ENCODE peak calls at places on chromosome 13, in four cellular contexts. One of them, this sample, is unnamed.

GRCh38 chr13:51614350-51614786 is 30.1 kb downstream of the WDFY2 start:
- DNase-seq in GM12878: peak; percentile 56
- DNase-seq in HepG2: no peak
- DNase-seq in K562: no peak
- DNase-seq in this sample: no peak

GRCh38 chr13:24165746-24166145 is 5.2 kb downstream of the SPATA13 start:
- DNase-seq in GM12878: no peak
- DNase-seq in HepG2: no peak
- DNase-seq in K562: no peak
- DNase-seq in this sample: no peak

GRCh38 chr13:26946675-26947342 is 186.2 kb upstream of the GPR12 start:
- DNase-seq in HepG2: peak; percentile 64
- DNase-seq in GM12878: peak; percentile 16
- DNase-seq in K562: peak; percentile 39
- DNase-seq in this sample: no peak

GRCh38 chr13:58004761-58005160 is 373.2 kb downstream of the PCDH17 start:
- DNase-seq in HepG2: no peak
- DNase-seq in K562: no peak
- DNase-seq in GM12878: no peak
- DNase-seq in this sample: no peak

GRCh38 chr13:20448470-20448869 is 77.2 kb downstream of the CRYL1 start:
- DNase-seq in K562: no peak
- DNase-seq in GM12878: no peak
- DNase-seq in HepG2: no peak
- DNase-seq in this sample: no peak

GRCh38 chr13:31160857-31161582 is 684 bp downstream of the HSPH1 start:
- DNase-seq in GM12878: peak; percentile 37
- DNase-seq in HepG2: peak; percentile 31
- DNase-seq in K562: peak; percentile 11
- DNase-seq in this sample: no peak

GRCh38 chr13:47184311-47184710 is 287.5 kb upstream of the HTR2A start:
- DNase-seq in K562: no peak
- DNase-seq in GM12878: no peak
- DNase-seq in HepG2: no peak
- DNase-seq in this sample: no peak

GRCh38 chr13:77919351-77920294 is 992 bp upstream of the EDNRB start:
- DNase-seq in K562: no peak
- DNase-seq in GM12878: no peak
- DNase-seq in HepG2: no peak
- DNase-seq in this sample: peak; percentile 63

GRCh38 chr13:98664924-98665637 is 87.4 kb downstream of the SLC15A1 start:
- DNase-seq in GM12878: no peak
- DNase-seq in K562: no peak
- DNase-seq in HepG2: no peak
- DNase-seq in this sample: no peak

GRCh38 chr13:43203781-43204180 is 180.4 kb downstream of the DNAJC15 start:
- DNase-seq in GM12878: no peak
- DNase-seq in K562: no peak
- DNase-seq in HepG2: no peak
- DNase-seq in this sample: no peak

GRCh38 chr13:27309967-27310598 is 39.5 kb downstream of the RASL11A start:
- DNase-seq in HepG2: no peak
- DNase-seq in K562: no peak
- DNase-seq in GM12878: no peak
- DNase-seq in this sample: no peak

GRCh38 chr13:39379667-39380655 is 223.0 kb downstream of the LHFPL6 start:
- DNase-seq in K562: no peak
- DNase-seq in HepG2: no peak
- DNase-seq in GM12878: no peak
- DNase-seq in this sample: no peak

GRCh38 chr13:23799945-23800344 is 89.3 kb downstream of the MIPEP start:
- DNase-seq in K562: no peak
- DNase-seq in GM12878: peak; percentile 84
- DNase-seq in HepG2: no peak
- DNase-seq in this sample: no peak

GRCh38 chr13:20461481-20461859 is 64.2 kb downstream of the CRYL1 start:
- DNase-seq in HepG2: no peak
- DNase-seq in GM12878: no peak
- DNase-seq in K562: no peak
- DNase-seq in this sample: no peak

GRCh38 chr13:35891973-35892441 is 239.2 kb downstream of the DCLK1 start:
- DNase-seq in K562: no peak
- DNase-seq in HepG2: no peak
- DNase-seq in GM12878: no peak
- DNase-seq in this sample: no peak

GRCh38 chr13:51729853-51730553 is 74.0 kb downstream of the DHRS12 start:
- DNase-seq in GM12878: no peak
- DNase-seq in HepG2: peak; percentile 70
- DNase-seq in K562: no peak
- DNase-seq in this sample: no peak

GRCh38 chr13:82829040-82829439 is 1053.2 kb downstream of the SLITRK1 start:
- DNase-seq in HepG2: no peak
- DNase-seq in GM12878: no peak
- DNase-seq in K562: no peak
- DNase-seq in this sample: no peak

GRCh38 chr13:82833928-82834327 is 1048.3 kb downstream of the SLITRK1 start:
- DNase-seq in GM12878: no peak
- DNase-seq in HepG2: no peak
- DNase-seq in K562: no peak
- DNase-seq in this sample: no peak
- TF ChIP-seq RAD21 in GM12878: no peak
- TF ChIP-seq RAD21 in HepG2: no peak
- TF ChIP-seq RAD21 in K562: no peak
- TF ChIP-seq RAD21 in this sample: no peak

DNA sequence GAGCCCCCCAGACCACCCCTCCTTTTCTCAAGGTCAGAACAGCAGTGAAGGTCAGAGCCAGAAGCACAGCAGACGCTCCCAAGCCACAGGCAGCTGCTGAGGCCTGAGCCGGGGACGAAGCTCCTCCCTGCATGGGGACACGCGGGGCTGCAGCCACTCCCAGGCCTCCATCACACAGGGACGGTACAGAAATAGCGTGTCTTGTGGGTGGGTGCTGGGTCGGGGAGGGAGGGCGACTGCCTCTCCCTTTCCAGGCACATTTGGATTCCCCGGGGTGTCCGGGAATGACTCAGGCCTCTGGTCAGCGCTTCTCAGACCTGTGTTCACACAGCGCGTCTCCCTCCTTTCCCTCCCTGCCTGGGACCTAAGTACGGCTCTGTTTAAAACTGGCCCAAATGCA is 33.2 kb downstream of the RASA3 start:
- DNase-seq in HepG2: peak; percentile 13
- DNase-seq in K562: peak; percentile 52
- DNase-seq in GM12878: no peak
- DNase-seq in this sample: no peak
- TF ChIP-seq SIN3A in HepG2: no peak
- TF ChIP-seq SIN3A in K562: no peak
- TF ChIP-seq SIN3A in GM12878: no peak
- TF ChIP-seq SIN3A in this sample: no peak

GRCh38 chr13:113036401-113036800 is 67.4 kb downstream of the MCF2L start:
- DNase-seq in HepG2: no peak
- DNase-seq in GM12878: no peak
- DNase-seq in K562: no peak
- DNase-seq in this sample: no peak

GRCh38 chr13:113033498-113033897 is 64.5 kb downstream of the MCF2L start:
- DNase-seq in HepG2: no peak
- DNase-seq in K562: no peak
- DNase-seq in GM12878: no peak
- DNase-seq in this sample: no peak

GRCh38 chr13:113033054-113033453 is 64.0 kb downstream of the MCF2L start:
- DNase-seq in GM12878: no peak
- DNase-seq in HepG2: no peak
- DNase-seq in K562: no peak
- DNase-seq in this sample: no peak

GRCh38 chr13:113035209-113035800 is 66.3 kb downstream of the MCF2L start:
- DNase-seq in HepG2: no peak
- DNase-seq in K562: no peak
- DNase-seq in GM12878: no peak
- DNase-seq in this sample: no peak

DNA sequence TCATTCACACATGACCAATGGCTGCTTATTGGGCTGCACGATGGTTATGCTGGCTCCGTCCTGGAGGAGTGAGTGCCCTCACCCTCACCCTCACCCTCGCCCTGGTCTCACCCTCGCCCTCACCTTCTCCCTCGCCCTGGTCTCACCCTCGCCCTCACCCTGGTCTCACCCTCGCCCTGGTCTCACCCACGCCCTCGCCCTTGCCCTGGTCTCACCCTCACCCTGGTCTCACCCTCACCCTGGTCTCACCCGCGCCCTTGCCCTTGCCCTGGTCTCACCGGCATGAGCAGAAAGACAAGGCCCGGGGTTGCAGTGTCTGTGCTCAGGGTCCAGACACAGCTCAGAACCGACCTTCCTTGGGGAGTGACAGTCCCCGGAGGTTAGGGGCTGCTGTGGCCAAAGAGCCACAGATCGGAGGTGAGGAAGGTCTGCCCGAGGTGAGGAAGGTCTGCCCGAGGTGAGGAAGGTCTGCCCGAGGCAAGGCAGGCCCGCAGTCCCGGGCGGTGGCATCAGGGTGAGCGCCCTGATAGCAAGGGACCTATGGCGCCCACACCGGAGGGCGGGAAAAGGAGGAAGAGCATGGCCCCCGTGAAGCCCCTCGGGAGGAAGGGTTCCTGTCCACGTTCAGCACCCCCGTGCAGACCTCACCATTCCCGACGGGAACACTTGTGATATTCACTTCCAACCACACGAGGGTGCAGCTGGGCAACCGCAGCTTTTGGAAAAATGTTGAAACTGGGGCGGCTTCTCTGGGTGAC is 65.6 kb downstream of the MCF2L start:
- DNase-seq in GM12878: no peak
- DNase-seq in K562: peak; percentile 41
- DNase-seq in HepG2: peak; percentile 52
- DNase-seq in this sample: no peak
- TF ChIP-seq BRCA1 in GM12878: no peak
- TF ChIP-seq BRCA1 in K562: no peak
- TF ChIP-seq BRCA1 in HepG2: no peak
- TF ChIP-seq BRCA1 in this sample: no peak

GRCh38 chr13:113821847-113822246 is 42.0 kb downstream of the GAS6 start:
- DNase-seq in GM12878: no peak
- DNase-seq in K562: no peak
- DNase-seq in HepG2: no peak
- DNase-seq in this sample: no peak
- TF ChIP-seq RAD21 in GM12878: no peak
- TF ChIP-seq RAD21 in K562: no peak
- TF ChIP-seq RAD21 in HepG2: no peak
- TF ChIP-seq RAD21 in this sample: no peak

GRCh38 chr13:94196426-94196825 is 283.1 kb downstream of the DCT start:
- DNase-seq in K562: no peak
- DNase-seq in HepG2: no peak
- DNase-seq in GM12878: no peak
- DNase-seq in this sample: no peak
- TF ChIP-seq SIN3A in K562: no peak
- TF ChIP-seq SIN3A in HepG2: no peak
- TF ChIP-seq SIN3A in GM12878: no peak
- TF ChIP-seq SIN3A in this sample: no peak

GRCh38 chr13:45356966-45357689 is 16.1 kb upstream of the TPT1 start:
- DNase-seq in GM12878: no peak
- DNase-seq in K562: no peak
- DNase-seq in HepG2: no peak
- DNase-seq in this sample: no peak
- TF ChIP-seq BRCA1 in GM12878: no peak
- TF ChIP-seq BRCA1 in K562: no peak
- TF ChIP-seq BRCA1 in HepG2: no peak
- TF ChIP-seq BRCA1 in this sample: no peak

GRCh38 chr13:112767506-112768471 is 78.0 kb downstream of the ATP11A start:
- DNase-seq in HepG2: no peak
- DNase-seq in GM12878: peak; percentile 17
- DNase-seq in K562: no peak
- DNase-seq in this sample: no peak
- TF ChIP-seq RAD21 in HepG2: no peak
- TF ChIP-seq RAD21 in GM12878: no peak
- TF ChIP-seq RAD21 in K562: no peak
- TF ChIP-seq RAD21 in this sample: no peak

GRCh38 chr13:114157869-114158495 is 21.1 kb upstream of the CFAP97D2 start:
- DNase-seq in HepG2: no peak
- DNase-seq in GM12878: no peak
- DNase-seq in K562: no peak
- DNase-seq in this sample: no peak
- TF ChIP-seq SIN3A in HepG2: no peak
- TF ChIP-seq SIN3A in GM12878: no peak
- TF ChIP-seq SIN3A in K562: no peak
- TF ChIP-seq SIN3A in this sample: no peak

GRCh38 chr13:33405371-33405770 is 119.8 kb upstream of the STARD13 start:
- DNase-seq in GM12878: no peak
- DNase-seq in HepG2: no peak
- DNase-seq in K562: no peak
- DNase-seq in this sample: no peak
- TF ChIP-seq BRCA1 in GM12878: no peak
- TF ChIP-seq BRCA1 in HepG2: no peak
- TF ChIP-seq BRCA1 in K562: no peak
- TF ChIP-seq BRCA1 in this sample: no peak

This sample was measured in H1.